ENCODE peak calls at places on chromosomes 12 and 14, in four cellular contexts. I is astrocyte of the spinal cord, X is body of pancreas, M is suprapubic skin. H is an unnamed sample.
A peak's percentile ranks its signal among the peaks of the same experiment; 100 is the strongest.

GRCh38 chr14:23793532-23793931 is 157.4 kb downstream of the DHRS2 start:
- DNase-seq in I (no peak), X (peak; percentile 80), M (no peak), H (no peak)

GRCh38 chr12:9276990-9277389 is 68.8 kb upstream of the PZP start:
- DNase-seq in I (no peak), X (no peak), M (no peak), H (no peak)

GRCh38 chr14:65423986-65424385 is 11.5 kb downstream of the FUT8 start:
- DNase-seq in I (no peak), X (no peak), M (no peak), H (no peak)

GRCh38 chr12:93195511-93195910 is 182.2 kb upstream of the NUDT4 start:
- DNase-seq in I (no peak), X (no peak), M (no peak), H (no peak)

GRCh38 chr14:99119554-99119953 is 152.4 kb downstream of the BCL11B start:
- DNase-seq in I (no peak), X (no peak), M (no peak), H (no peak)

GRCh38 chr14:32004300-32004699 is 72.8 kb upstream of the ARHGAP5 start:
- DNase-seq in I (peak; percentile 49), X (no peak), M (no peak), H (no peak)

GRCh38 chr14:77144412-77145115 is 3.0 kb upstream of the ZDHHC22 start:
- DNase-seq in I (no peak), X (no peak), M (no peak), H (no peak)

GRCh38 chr14:53304726-53305381 is 151.7 kb upstream of the DDHD1 start:
- DNase-seq in I (peak; percentile 19), X (no peak), M (no peak), H (no peak)

GRCh38 chr12:3120701-3121100 is 43.5 kb downstream of the TSPAN9 start:
- DNase-seq in I (no peak), X (no peak), M (no peak), H (no peak)

GRCh38 chr12:30985814-30986452 is 59.4 kb downstream of the TSPAN11 start:
- DNase-seq in I (peak; percentile 61), X (peak; percentile 66), M (no peak), H (peak; percentile 75)

GRCh38 chr12:3704512-3705348 is 48.2 kb downstream of the CRACR2A start:
- DNase-seq in I (peak; percentile 60), X (no peak), M (no peak), H (no peak)

GRCh38 chr14:42002139-42002538 is 395.5 kb downstream of the LRFN5 start:
- DNase-seq in I (peak; percentile 45), X (no peak), M (no peak), H (no peak)

GRCh38 chr14:55533960-55534359 is 46.0 kb upstream of the KTN1 start:
- DNase-seq in I (no peak), X (no peak), M (no peak), H (no peak)

GRCh38 chr14:85533821-85534271 is 3.9 kb downstream of the FLRT2 start:
- DNase-seq in I (peak; percentile 16), X (peak; percentile 26), M (no peak), H (peak; percentile 15)

GRCh38 chr12:41596190-41596589 is 408.1 kb downstream of the PDZRN4 start:
- DNase-seq in I (no peak), X (no peak), M (no peak), H (no peak)

GRCh38 chr14:48417715-48418500 is 742.5 kb upstream of the MDGA2 start:
- DNase-seq in I (no peak), X (no peak), M (no peak), H (no peak)

GRCh38 chr12:116839287-116839830 is 41.9 kb downstream of the HRK start:
- DNase-seq in I (no peak), X (no peak), M (no peak), H (no peak)

GRCh38 chr12:120181991-120182631 is 12.4 kb downstream of the GCN1 start:
- DNase-seq in I (peak; percentile 55), X (no peak), M (no peak), H (no peak)

DNA sequence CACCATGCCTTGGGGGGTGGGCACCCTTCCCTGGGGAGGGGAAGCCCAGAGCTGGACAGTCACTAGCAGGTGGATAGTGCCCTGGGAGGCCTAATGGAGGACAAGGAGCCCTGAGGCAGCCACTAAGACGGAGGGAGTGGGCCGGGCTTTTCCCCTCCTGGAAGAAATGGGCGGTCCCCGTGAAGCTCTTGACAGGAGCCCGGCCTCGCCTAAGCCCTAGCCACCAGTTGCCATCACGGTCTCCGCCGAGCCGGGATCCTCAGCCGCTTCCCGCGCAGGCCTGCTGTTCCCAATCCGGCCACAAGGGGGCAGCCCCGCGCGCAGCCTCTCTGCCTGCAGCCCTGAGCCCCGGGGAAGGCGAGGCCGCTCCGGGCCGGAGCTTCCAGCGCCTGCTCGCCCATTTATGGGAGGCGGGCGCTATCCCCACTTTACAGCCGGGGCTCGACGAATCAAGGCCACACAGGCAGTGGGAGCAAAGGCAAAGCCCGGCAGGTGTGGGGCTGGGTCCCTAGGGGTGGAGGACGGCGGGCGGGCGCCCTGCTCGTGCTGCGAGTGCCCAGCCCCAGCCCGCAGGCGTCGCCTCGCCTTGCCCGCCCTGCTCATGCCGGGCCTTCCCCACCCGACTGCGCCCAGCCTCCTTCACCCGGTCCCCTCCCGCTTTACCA is 61.5 kb downstream of the LGMN start:
- DNase-seq in I (peak; percentile 63), X (peak; percentile 85), M (no peak), H (peak; percentile 91)
- TF ChIP-seq CTCF in I (peak; percentile 96), X (peak; percentile 99), M (peak; percentile 94), H (peak; percentile 97)

GRCh38 chr12:111121840-111122239 is 201.5 kb upstream of the MYL2 start:
- DNase-seq in I (no peak), X (no peak), M (no peak), H (no peak)
- TF ChIP-seq CTCF in I (no peak), X (no peak), M (no peak), H (peak; percentile 28)

GRCh38 chr14:105448706-105449111 is 25.9 kb upstream of the CRIP2 start:
- DNase-seq in I (peak; percentile 59), X (peak; percentile 81), M (no peak), H (peak; percentile 42)
- TF ChIP-seq CTCF in I (peak; percentile 96), X (peak; percentile 88), M (peak; percentile 83), H (peak; percentile 72)

DNA sequence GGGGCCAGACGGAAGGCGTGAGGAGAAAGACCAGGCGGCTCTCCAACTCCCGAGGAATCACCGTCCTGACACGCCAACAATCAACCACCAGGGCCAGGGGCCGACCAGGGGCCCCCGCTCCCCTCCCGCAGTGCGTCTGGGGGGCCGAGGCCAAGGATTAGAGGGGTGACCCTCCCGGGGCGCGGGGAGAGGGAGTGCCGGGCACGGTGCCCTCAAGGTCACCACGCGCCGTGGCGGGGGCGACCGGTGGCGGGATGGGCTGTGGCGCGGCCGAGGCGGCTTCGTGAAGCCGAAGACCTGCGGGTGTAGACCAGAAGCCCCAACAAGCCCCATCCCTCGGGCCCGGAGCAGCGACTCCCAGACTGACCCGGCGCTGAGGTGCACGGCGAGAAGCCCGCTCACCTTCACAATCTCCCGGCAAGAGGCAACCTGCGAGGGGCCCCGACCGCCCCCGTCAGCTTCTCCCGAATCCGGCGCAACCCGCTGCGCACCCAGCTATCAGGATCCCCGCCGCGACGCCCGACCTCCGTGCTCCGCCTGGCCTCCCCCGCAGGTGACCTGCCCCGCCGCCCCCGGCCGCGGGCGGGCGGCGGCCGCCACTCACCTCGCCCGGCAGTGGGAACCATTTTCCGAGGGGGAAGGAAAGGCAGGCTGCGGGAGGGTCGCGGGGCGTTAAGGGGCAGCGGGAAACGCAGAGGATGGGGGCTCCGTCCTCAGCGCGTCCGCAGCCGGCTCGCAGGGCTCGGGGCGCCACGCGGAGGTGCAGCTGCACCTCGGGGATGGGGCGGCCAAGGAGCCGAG is 446 bp downstream of the ATP2B1 start:
- DNase-seq in I (peak; percentile 13), X (peak; percentile 43), M (peak; percentile 82), H (peak; percentile 21)
- TF ChIP-seq CTCF in I (no peak), X (no peak), M (no peak), H (peak; percentile 21)

GRCh38 chr14:72291908-72292688 is 359.9 kb downstream of the RGS6 start:
- DNase-seq in I (peak; percentile 49), X (peak; percentile 22), M (no peak), H (peak; percentile 16)
- TF ChIP-seq CTCF in I (peak; percentile 74), X (peak; percentile 41), M (no peak), H (peak; percentile 84)

GRCh38 chr12:128387811-128388422 is 120.9 kb downstream of the TMEM132C start:
- DNase-seq in I (no peak), X (peak; percentile 76), M (no peak), H (peak; percentile 68)
- TF ChIP-seq CTCF in I (peak; percentile 32), X (peak; percentile 60), M (no peak), H (peak; percentile 80)

GRCh38 chr12:67222302-67222701 is 46.9 kb upstream of the CAND1 start:
- DNase-seq in I (peak; percentile 37), X (peak; percentile 7), M (no peak), H (no peak)
- TF ChIP-seq CTCF in I (peak; percentile 50), X (no peak), M (no peak), H (peak; percentile 56)

H was measured in progenitor cell of endocrine pancreas.